ENCODE peak calls at places on chromosomes 3 and 15, in nine cellular contexts. D is PC-3, W is GM23248, V is OCI-LY7, T is HCT116, L is neural progenitor cell, U is SK-N-SH, B is hepatocyte, Y is MM.1S. J is an unnamed sample.

GRCh38 chr3:14274537-14274936 is 95.9 kb downstream of the LSM3 start:
- DNase-seq in U (no peak), D (no peak), L (peak), Y (no peak), B (no peak), T (no peak), W (no peak), V (peak), J (peak)

GRCh38 chr3:160885791-160886286 is 129.8 kb downstream of the PPM1L start:
- DNase-seq in W (peak), B (peak), L (peak), V (no peak), T (no peak), U (no peak), Y (peak), D (peak), J (peak)

GRCh38 chr15:26128611-26129140 is 265.5 kb upstream of the ATP10A start:
- DNase-seq in L (no peak), W (peak), U (no peak), B (no peak), V (no peak), T (no peak), Y (no peak), D (no peak), J (no peak)

GRCh38 chr3:108092556-108092955 is 1.7 kb upstream of the CD47 start:
- DNase-seq in W (no peak), D (no peak), B (no peak), V (no peak), U (no peak), Y (no peak), L (no peak), T (no peak), J (no peak)

GRCh38 chr15:37995461-37996347 is 61.3 kb downstream of the TMCO5A start:
- DNase-seq in Y (peak), L (peak), D (peak), W (peak), V (peak), U (peak), T (peak), B (peak), J (peak)

GRCh38 chr15:60370105-60370803 is 27.5 kb downstream of the ANXA2 start:
- DNase-seq in U (no peak), Y (no peak), L (no peak), W (peak), T (no peak), D (peak), V (no peak), B (no peak), J (no peak)

GRCh38 chr15:39553947-39554731 is 26.7 kb upstream of the THBS1 start:
- DNase-seq in B (no peak), V (no peak), L (no peak), W (no peak), U (no peak), Y (peak), T (no peak), D (no peak), J (no peak)

GRCh38 chr15:81002254-81003022 is 1.7 kb downstream of the TLNRD1 start:
- DNase-seq in D (no peak), T (no peak), Y (peak), B (no peak), L (peak), U (no peak), V (no peak), W (peak), J (peak)

GRCh38 chr3:140695361-140696061 is 17.6 kb downstream of the TRIM42 start:
- DNase-seq in V (no peak), W (no peak), U (no peak), T (no peak), Y (peak), B (no peak), D (no peak), L (no peak), J (no peak)

GRCh38 chr3:112131111-112131510 is 1.9 kb downstream of the GCSAM start:
- DNase-seq in W (no peak), Y (no peak), T (no peak), L (no peak), B (no peak), U (no peak), D (no peak), V (peak), J (no peak)

GRCh38 chr3:194472290-194472920 is 14.4 kb downstream of the ATP13A3 start:
- DNase-seq in U (peak), B (peak), D (peak), Y (peak), L (peak), W (peak), T (peak), V (peak), J (peak)

GRCh38 chr15:48385431-48385830 is 54.2 kb downstream of the DUT start:
- DNase-seq in D (no peak), W (peak), V (no peak), B (no peak), Y (no peak), U (no peak), L (no peak), T (no peak), J (no peak)

GRCh38 chr3:102529452-102529851 is 94.6 kb downstream of the ZPLD1 start:
- DNase-seq in U (peak), W (peak), V (peak), D (peak), Y (no peak), L (peak), B (peak), T (peak), J (peak)

GRCh38 chr3:66098436-66098835 is 59.7 kb upstream of the MAGI1 start:
- DNase-seq in D (no peak), Y (no peak), L (no peak), B (no peak), U (no peak), V (no peak), T (no peak), W (peak), J (no peak)

GRCh38 chr3:79217096-79217495 is 550.7 kb downstream of the ROBO1 start:
- DNase-seq in T (no peak), V (no peak), U (no peak), W (no peak), D (no peak), L (no peak), Y (no peak), B (no peak), J (no peak)

GRCh38 chr3:141114816-141115458 is 63.8 kb downstream of the SPSB4 start:
- DNase-seq in L (peak), W (peak), U (peak), D (peak), T (peak), Y (no peak), V (peak), B (no peak), J (peak)

GRCh38 chr3:128991355-128991895 is 2.5 kb downstream of the CFAP92 start:
- DNase-seq in T (no peak), B (no peak), L (no peak), Y (no peak), U (no peak), W (no peak), D (no peak), V (no peak), J (no peak)

GRCh38 chr15:65226221-65226620 is 14.9 kb upstream of the CILP start:
- DNase-seq in Y (no peak), U (no peak), T (no peak), D (no peak), B (no peak), L (no peak), W (no peak), V (no peak), J (no peak)

GRCh38 chr3:156816794-156817741 is 9.1 kb upstream of the LEKR1 start:
- DNase-seq in Y (peak), L (peak), T (peak), W (peak), D (peak), V (peak), U (peak), B (peak), J (peak)

DNA sequence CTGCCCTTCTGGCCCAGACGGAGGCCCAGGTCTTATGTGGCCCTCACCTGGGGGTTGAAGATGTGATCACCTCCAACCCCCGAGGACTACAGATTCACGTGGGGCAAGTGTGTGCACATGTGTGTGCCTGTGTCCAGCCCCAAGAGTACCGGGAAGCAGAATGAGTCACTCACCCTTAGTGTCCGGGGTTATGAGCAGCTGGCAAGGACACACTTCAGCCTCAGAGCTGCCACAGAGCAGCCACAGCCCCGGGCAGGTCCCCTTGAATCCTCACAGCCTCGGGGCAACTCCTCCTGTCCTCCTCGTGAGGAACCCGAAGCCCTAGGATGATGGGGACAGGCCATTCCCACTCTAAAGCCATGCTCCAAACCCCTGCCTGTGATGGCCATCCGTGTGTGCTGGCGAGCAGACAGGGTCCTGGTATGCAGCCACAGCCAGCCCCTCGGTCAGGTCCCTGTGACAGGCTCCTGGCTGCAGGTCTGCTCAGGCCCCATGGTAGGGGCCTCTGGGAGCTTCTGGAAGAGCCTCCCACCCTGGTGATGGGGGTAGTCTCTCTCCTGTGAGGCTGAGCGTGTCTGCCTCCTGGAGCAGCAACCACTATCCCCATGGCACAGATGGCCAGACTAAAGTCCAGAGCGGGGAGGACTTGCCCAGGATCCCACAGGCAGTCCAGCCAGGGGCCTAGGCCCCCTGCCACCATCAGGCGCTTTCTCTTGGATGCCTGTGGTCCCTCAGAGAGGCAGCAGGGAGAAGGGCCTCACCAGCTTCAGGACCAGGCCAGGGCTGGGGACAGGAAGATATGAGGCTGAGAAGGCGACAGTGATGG is 852 bp downstream of the STAB1 start:
- DNase-seq in Y (no peak), U (no peak), V (no peak), B (no peak), W (peak), T (no peak), D (no peak), L (no peak), J (no peak)
- H3K4me3 ChIP-seq in Y (no peak), U (no peak), V (no peak), B (no peak), W (no peak), T (no peak), D (no peak), L (no peak), J (no peak)

GRCh38 chr3:20984594-20985207 is 766.3 kb downstream of the ZNF385D start:
- DNase-seq in U (no peak), Y (no peak), B (no peak), V (no peak), D (no peak), W (no peak), L (no peak), T (no peak), J (no peak)
- TF ChIP-seq EZH2phosphoT487 in U (no peak), Y (no peak), B (no peak), V (no peak), D (no peak), W (no peak), L (no peak), T (no peak), J (no peak)

GRCh38 chr3:48555231-48555948 is 1.2 kb downstream of the PFKFB4 start:
- DNase-seq in W (no peak), V (no peak), B (no peak), L (no peak), D (no peak), U (no peak), Y (no peak), T (no peak), J (no peak)
- H3K4me3 ChIP-seq in W (peak), V (peak), B (peak), L (peak), D (peak), U (no peak), Y (peak), T (peak), J (peak)

GRCh38 chr3:126749931-126750759 is 46.1 kb downstream of the CHCHD6 start:
- DNase-seq in W (no peak), B (no peak), T (no peak), L (no peak), U (no peak), Y (no peak), D (no peak), V (no peak), J (no peak)
- TF ChIP-seq EZH2phosphoT487 in W (no peak), B (no peak), T (no peak), L (no peak), U (no peak), Y (no peak), D (no peak), V (no peak), J (no peak)

GRCh38 chr15:68431792-68432401 is at the start of gene ITGA11:
- DNase-seq in B (peak), V (no peak), W (peak), D (peak), T (no peak), Y (peak), L (peak), U (peak), J (peak)
- H3K4me3 ChIP-seq in B (peak), V (no peak), W (peak), D (no peak), T (no peak), Y (peak), L (peak), U (peak), J (peak)

GRCh38 chr15:96126859-96127258 is 203.6 kb upstream of the NR2F2 start:
- DNase-seq in U (no peak), T (no peak), Y (no peak), D (no peak), W (no peak), V (no peak), L (no peak), B (no peak), J (peak)

GRCh38 chr15:96123028-96123400 is 207.5 kb upstream of the NR2F2 start:
- DNase-seq in D (no peak), T (no peak), V (no peak), U (no peak), B (peak), L (peak), Y (no peak), W (no peak), J (no peak)

GRCh38 chr15:96124436-96124835 is 206.1 kb upstream of the NR2F2 start:
- DNase-seq in D (no peak), U (no peak), W (no peak), V (no peak), T (no peak), Y (no peak), L (no peak), B (no peak), J (no peak)

GRCh38 chr15:96123630-96124187 is 206.8 kb upstream of the NR2F2 start:
- DNase-seq in V (no peak), W (no peak), L (no peak), T (no peak), Y (no peak), D (no peak), B (peak), U (no peak), J (no peak)

DNA sequence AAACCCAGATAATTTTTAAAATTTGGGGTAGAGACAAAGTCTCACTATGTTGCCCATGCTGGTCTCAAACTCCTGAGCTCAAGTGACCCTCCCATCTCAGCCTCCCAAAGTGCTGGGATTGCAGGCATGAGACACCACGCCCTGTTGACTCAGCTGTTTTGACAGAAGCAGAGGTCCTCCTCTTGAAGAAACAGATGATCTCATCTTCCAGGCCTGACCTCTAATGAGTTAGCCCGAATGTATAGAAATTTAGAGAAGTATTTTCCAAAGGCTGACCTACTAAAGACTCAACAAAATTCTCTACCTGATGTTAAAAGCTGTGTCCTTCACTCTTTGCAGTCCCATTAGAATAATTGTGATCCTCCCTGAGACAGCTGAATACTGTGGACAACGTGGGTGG is 204.8 kb upstream of the NR2F2 start:
- DNase-seq in W (peak), Y (no peak), B (no peak), V (no peak), U (no peak), D (peak), T (no peak), L (no peak), J (no peak)
- TF ChIP-seq EZH2phosphoT487 in W (no peak), Y (no peak), B (no peak), V (no peak), U (no peak), D (no peak), T (no peak), L (no peak), J (no peak)

GRCh38 chr3:42906085-42906904 is at the start of gene ZNF662:
- DNase-seq in V (no peak), B (no peak), D (no peak), L (no peak), U (peak), W (peak), T (no peak), Y (no peak), J (peak)

GRCh38 chr3:42908675-42909074 is 2.7 kb downstream of the ZNF662 start:
- DNase-seq in V (no peak), W (no peak), L (no peak), U (no peak), D (no peak), B (no peak), T (no peak), Y (no peak), J (no peak)

GRCh38 chr3:42904076-42904475 is 1.9 kb upstream of the ZNF662 start:
- DNase-seq in L (no peak), T (no peak), W (no peak), U (no peak), Y (no peak), V (no peak), D (no peak), B (no peak), J (no peak)

GRCh38 chr3:42905740-42906084 is 230 bp upstream of the ZNF662 start:
- DNase-seq in L (no peak), U (no peak), T (no peak), B (no peak), D (no peak), Y (no peak), V (no peak), W (no peak), J (no peak)

GRCh38 chr3:42906905-42907183 is 902 bp downstream of the ZNF662 start:
- DNase-seq in U (no peak), B (no peak), T (no peak), W (no peak), V (no peak), L (peak), Y (no peak), D (no peak), J (no peak)
- H3K4me3 ChIP-seq in U (peak), B (no peak), T (no peak), W (peak), V (no peak), L (no peak), Y (no peak), D (no peak), J (no peak)

GRCh38 chr15:27990411-27991338 is 108.4 kb downstream of the OCA2 start:
- DNase-seq in T (no peak), W (no peak), V (no peak), D (no peak), B (no peak), U (peak), L (no peak), Y (no peak), J (no peak)

GRCh38 chr15:27989838-27990237 is 109.3 kb downstream of the OCA2 start:
- DNase-seq in T (no peak), V (no peak), B (no peak), L (no peak), Y (no peak), U (peak), D (no peak), W (no peak), J (no peak)

GRCh38 chr15:27983496-27983895 is 115.6 kb downstream of the OCA2 start:
- DNase-seq in L (no peak), U (no peak), T (no peak), Y (no peak), V (no peak), B (no peak), W (no peak), D (no peak), J (no peak)

GRCh38 chr15:27989428-27989827 is 109.7 kb downstream of the OCA2 start:
- DNase-seq in T (no peak), U (no peak), B (no peak), D (no peak), Y (no peak), V (no peak), W (no peak), L (no peak), J (peak)

GRCh38 chr15:27985099-27985498 is 114.0 kb downstream of the OCA2 start:
- DNase-seq in D (no peak), T (no peak), V (no peak), L (no peak), U (no peak), W (no peak), Y (no peak), B (no peak), J (no peak)
- TF ChIP-seq EZH2phosphoT487 in D (no peak), T (no peak), V (no peak), L (no peak), U (no peak), W (no peak), Y (no peak), B (no peak), J (no peak)

GRCh38 chr3:192597511-192597910 is 129.8 kb downstream of the FGF12 start:
- DNase-seq in B (peak), W (no peak), L (no peak), D (peak), T (no peak), U (no peak), Y (no peak), V (no peak), J (peak)
- H3K4me3 ChIP-seq in B (no peak), W (no peak), L (no peak), D (peak), T (no peak), U (no peak), Y (no peak), V (no peak), J (no peak)